ENCODE peak calls at places on chromosomes 2 and 18, in five cellular contexts. Y, H, N, T and G are unnamed samples.

GRCh38 chr2:140786585-140786984 is 1344.2 kb downstream of the LRP1B start:
- DNase-seq in N (no peak), H (no peak), Y (no peak), T (no peak), G (no peak)

GRCh38 chr18:49968649-49969309 is 155.4 kb upstream of the ACAA2 start:
- DNase-seq in Y (no peak), N (no peak), T (no peak), H (no peak), G (no peak)

GRCh38 chr2:33496150-33496549 is 19.7 kb downstream of the RASGRP3 start:
- DNase-seq in H (peak), N (no peak), Y (no peak), T (no peak), G (no peak)

GRCh38 chr2:222677981-222678380 is 6.5 kb downstream of the MOGAT1 start:
- DNase-seq in H (no peak), T (no peak), N (no peak), Y (no peak), G (no peak)

GRCh38 chr18:23422751-23423418 is 30.2 kb upstream of the RIOK3 start:
- DNase-seq in H (no peak), T (peak), N (peak), Y (peak), G (peak)

GRCh38 chr2:138979131-138979530 is 198.9 kb upstream of the NXPH2 start:
- DNase-seq in Y (no peak), N (no peak), H (no peak), T (no peak), G (no peak)

GRCh38 chr2:234091432-234091879 is 41.0 kb downstream of the SPP2 start:
- DNase-seq in T (no peak), N (no peak), H (peak), Y (no peak), G (no peak)

GRCh38 chr2:32008811-32009478 is 1.9 kb downstream of the MEMO1 start:
- DNase-seq in Y (peak), N (peak), H (peak), T (no peak), G (peak)

GRCh38 chr2:149155181-149155580 is 116.7 kb downstream of the LYPD6B start:
- DNase-seq in T (no peak), N (no peak), H (no peak), Y (no peak), G (no peak)

GRCh38 chr18:21242141-21243040 is at the start of gene GREB1L:
- DNase-seq in N (peak), T (no peak), H (peak), Y (peak), G (no peak)

GRCh38 chr2:193963472-193964119 is 1693.4 kb upstream of the SLC39A10 start:
- DNase-seq in H (peak), Y (no peak), N (peak), T (no peak), G (no peak)

GRCh38 chr18:79952457-79952995 is 1.1 kb upstream of the SLC66A2 start:
- DNase-seq in H (no peak), T (no peak), Y (no peak), N (no peak), G (no peak)

GRCh38 chr2:40625849-40626248 is 174.0 kb upstream of the SLC8A1 start:
- DNase-seq in H (peak), N (no peak), Y (no peak), T (no peak), G (no peak)

GRCh38 chr2:3305431-3305830 is 72.2 kb downstream of the EIPR1 start:
- DNase-seq in T (no peak), Y (no peak), H (no peak), N (no peak), G (no peak)

GRCh38 chr2:164890533-164890932 is 48.9 kb upstream of the COBLL1 start:
- DNase-seq in H (peak), T (no peak), N (no peak), Y (no peak), G (no peak)

GRCh38 chr2:169080250-169081035 is 11.1 kb downstream of the DHRS9 start:
- DNase-seq in T (no peak), N (peak), H (no peak), Y (no peak), G (no peak)

GRCh38 chr2:19569300-19569791 is 210.9 kb upstream of the OSR1 start:
- DNase-seq in T (no peak), H (peak), Y (no peak), N (no peak), G (no peak)

GRCh38 chr2:98472132-98472650 is 27.5 kb downstream of the INPP4A start:
- DNase-seq in Y (no peak), T (no peak), H (no peak), N (no peak), G (no peak)

GRCh38 chr2:29120846-29121245 is 5.6 kb downstream of the CLIP4 start:
- DNase-seq in N (no peak), Y (no peak), T (no peak), H (no peak), G (no peak)

GRCh38 chr2:37020212-37020886 is 54.0 kb upstream of the STRN start:
- DNase-seq in H (peak), N (no peak), T (peak), Y (no peak), G (peak)

DNA sequence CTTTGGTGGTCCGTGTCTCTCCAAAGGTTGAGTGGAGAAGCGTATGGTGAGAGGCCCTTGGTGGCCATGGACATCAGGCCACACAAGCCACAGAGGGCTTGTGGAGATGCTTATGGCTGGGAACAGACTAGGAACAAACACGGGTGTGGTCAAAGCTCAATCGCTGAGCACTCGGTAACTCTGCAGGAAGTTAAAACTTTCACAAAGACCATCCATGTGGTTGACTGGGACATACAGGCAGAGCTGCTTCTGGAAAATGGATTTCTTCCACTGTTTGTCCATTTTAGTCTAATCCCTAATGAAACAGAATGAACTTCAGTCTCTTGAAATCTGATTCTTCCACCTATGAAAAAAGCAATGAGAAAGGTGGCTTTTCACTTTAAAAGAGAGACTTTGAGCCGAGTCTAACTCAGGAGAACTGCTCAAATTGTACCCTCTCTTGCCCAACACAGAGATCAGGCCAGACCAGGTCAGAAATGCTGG is 17.7 kb downstream of the GDF7 start:
- DNase-seq in Y (no peak), T (no peak), N (no peak), H (no peak), G (no peak)
- H3K4me3 ChIP-seq in Y (no peak), T (no peak), N (no peak), H (no peak), G (no peak)

DNA sequence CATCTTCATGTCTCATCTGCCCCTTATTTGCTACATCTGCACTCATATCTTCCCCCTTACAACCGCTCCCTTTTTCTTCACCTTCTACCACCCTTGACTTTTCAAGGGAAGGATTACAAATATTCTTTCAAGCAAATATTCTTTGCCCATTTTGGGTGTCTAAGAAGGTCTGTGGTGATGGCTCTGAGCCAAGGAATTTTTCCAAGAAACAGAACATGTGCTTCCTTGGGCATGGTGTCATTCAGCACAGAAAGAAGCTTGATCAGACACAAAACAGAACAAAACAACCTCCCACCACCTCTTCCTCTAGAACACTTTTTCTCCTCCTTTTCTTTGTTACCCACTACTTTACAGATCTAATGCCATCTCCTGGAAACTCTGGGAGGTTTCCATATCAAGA is 313.7 kb downstream of the SATB2 start:
- DNase-seq in Y (no peak), H (peak), T (no peak), N (no peak), G (no peak)
- H3K4me3 ChIP-seq in Y (no peak), H (no peak), T (no peak), N (no peak), G (no peak)

GRCh38 chr18:56475250-56475649 is 163.1 kb downstream of the TXNL1 start:
- DNase-seq in H (no peak), T (no peak), Y (no peak), N (no peak), G (no peak)

DNA sequence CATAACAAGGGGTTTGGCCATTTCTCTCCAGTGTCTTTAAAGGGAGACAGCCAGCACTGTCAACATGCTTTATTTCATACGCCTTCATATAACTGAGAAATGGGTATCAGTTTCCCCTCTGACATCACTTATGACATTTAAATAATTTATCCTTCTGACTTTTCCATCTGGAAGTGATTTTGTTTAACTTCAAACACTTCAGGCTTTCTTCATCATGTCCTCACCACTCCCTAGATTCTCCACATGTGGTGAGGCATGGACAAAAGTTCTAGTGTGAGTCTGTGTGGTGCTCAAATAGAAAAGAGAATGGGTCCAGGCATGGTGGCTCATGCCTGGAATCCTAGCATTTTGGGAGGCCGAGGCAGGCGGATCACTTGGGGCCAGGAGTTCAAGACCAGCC is 158.6 kb downstream of the TXNL1 start:
- DNase-seq in Y (no peak), T (no peak), N (no peak), H (no peak), G (no peak)
- H3K4me3 ChIP-seq in Y (no peak), T (no peak), N (no peak), H (no peak), G (no peak)

GRCh38 chr2:118048396-118048795 is 34.5 kb upstream of the CCDC93 start:
- DNase-seq in Y (no peak), H (no peak), N (no peak), T (no peak), G (no peak)

GRCh38 chr2:118044849-118045248 is 31.0 kb upstream of the CCDC93 start:
- DNase-seq in H (no peak), T (no peak), Y (no peak), N (no peak), G (no peak)

GRCh38 chr2:118044103-118044716 is 30.3 kb upstream of the CCDC93 start:
- DNase-seq in N (no peak), T (no peak), Y (no peak), H (no peak), G (no peak)

GRCh38 chr2:118047273-118047898 is 33.5 kb upstream of the CCDC93 start:
- DNase-seq in Y (no peak), H (peak), T (no peak), N (no peak), G (no peak)

DNA sequence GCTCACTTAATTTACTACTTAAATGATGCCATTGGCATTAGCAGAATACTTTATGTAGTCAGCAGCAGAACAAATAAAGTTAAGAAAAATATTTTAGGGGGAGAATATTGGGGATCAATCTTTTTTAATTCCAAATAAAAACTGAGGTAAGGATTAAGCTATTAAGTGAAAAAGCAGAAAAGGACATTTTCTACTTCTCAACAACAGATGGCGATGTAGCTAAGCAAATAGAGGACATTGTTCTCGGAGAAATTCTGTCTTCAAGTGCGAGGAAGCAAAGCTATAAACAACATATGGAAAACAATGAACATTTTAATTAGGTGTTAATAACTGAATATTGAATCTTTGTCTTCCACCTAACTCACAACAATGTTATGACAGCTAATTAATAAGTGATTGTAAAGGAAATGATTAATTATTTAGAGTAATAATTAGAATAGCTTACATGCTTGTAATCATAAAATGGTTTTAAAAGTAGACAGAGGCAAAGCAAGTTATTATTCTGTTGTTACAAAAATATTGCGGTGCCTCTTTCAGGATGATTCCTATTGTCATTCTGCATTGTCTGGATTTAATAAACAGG is 32.8 kb upstream of the CCDC93 start:
- DNase-seq in Y (no peak), H (peak), N (peak), T (no peak), G (no peak)
- H3K4me3 ChIP-seq in Y (no peak), H (no peak), N (no peak), T (no peak), G (no peak)